ENCODE peak calls at places on chromosome 7, in six cellular contexts. B, E, D, R, H and U are unnamed samples.

GRCh38 chr7:103080923-103081322 is 6.0 kb downstream of the ARMC10 start:
- DNase-seq in B (no peak), E (no peak), D (no peak), R (no peak), H (no peak), U (no peak)

GRCh38 chr7:128997161-128997560 is 57.8 kb downstream of the TNPO3 start:
- DNase-seq in B (no peak), E (no peak), D (no peak), R (no peak), H (no peak), U (no peak)

GRCh38 chr7:142535123-142535779 is 214.0 kb upstream of the PRSS1 start:
- DNase-seq in B (peak), E (peak), D (peak), R (peak), H (peak), U (peak)

GRCh38 chr7:69598081-69598486 is at the start of gene AUTS2:
- DNase-seq in B (peak), E (peak), D (peak), R (peak), H (peak), U (peak)

GRCh38 chr7:106777666-106778299 is 87.3 kb upstream of the PIK3CG start:
- DNase-seq in B (no peak), E (no peak), D (no peak), R (no peak), H (no peak), U (no peak)

GRCh38 chr7:94280836-94281235 is 113.9 kb upstream of the COL1A2 start:
- DNase-seq in B (no peak), E (no peak), D (no peak), R (no peak), H (no peak), U (no peak)

GRCh38 chr7:119545118-119545517 is 727.9 kb upstream of the KCND2 start:
- DNase-seq in B (no peak), E (no peak), D (no peak), R (no peak), H (peak), U (no peak)

GRCh38 chr7:92763636-92764423 is 72.5 kb downstream of the CDK6 start:
- DNase-seq in B (no peak), E (peak), D (no peak), R (no peak), H (peak), U (no peak)

GRCh38 chr7:135980665-135981180 is 3.6 kb upstream of the MTPN start:
- DNase-seq in B (peak), E (no peak), D (peak), R (peak), H (peak), U (peak)

GRCh38 chr7:7428806-7429205 is 106.9 kb downstream of the COL28A1 start:
- DNase-seq in B (no peak), E (no peak), D (no peak), R (no peak), H (no peak), U (no peak)

GRCh38 chr7:151167197-151167911 is at the start of gene GBX1:
- DNase-seq in B (no peak), E (no peak), D (no peak), R (peak), H (peak), U (no peak)

GRCh38 chr7:114217026-114217425 is 197.6 kb upstream of the FOXP2 start:
- DNase-seq in B (no peak), E (no peak), D (no peak), R (no peak), H (no peak), U (no peak)

GRCh38 chr7:44309271-44310091 is 15.9 kb downstream of the CAMK2B start:
- DNase-seq in B (no peak), E (no peak), D (no peak), R (no peak), H (peak), U (peak)

GRCh38 chr7:132618271-132618955 is 42.1 kb upstream of the PLXNA4 start:
- DNase-seq in B (no peak), E (no peak), D (no peak), R (no peak), H (peak), U (no peak)

GRCh38 chr7:23343806-23344500 is 44.8 kb downstream of the MALSU1 start:
- DNase-seq in B (no peak), E (no peak), D (no peak), R (no peak), H (peak), U (no peak)

GRCh38 chr7:7157177-7157886 is 25.0 kb upstream of the C1GALT1 start:
- DNase-seq in B (no peak), E (no peak), D (peak), R (peak), H (peak), U (peak)

GRCh38 chr7:137890449-137890916 is 43.7 kb upstream of the DGKI start:
- DNase-seq in B (no peak), E (peak), D (no peak), R (no peak), H (no peak), U (no peak)

GRCh38 chr7:81691199-81691821 is 78.5 kb downstream of the HGF start:
- DNase-seq in B (no peak), E (no peak), D (no peak), R (no peak), H (peak), U (no peak)